ENCODE peak calls at places on chromosomes 3 and 15, in four cellular contexts. A is neuronal stem cell, H is cardiac muscle cell, R is adrenal gland. O is an unnamed sample.

GRCh38 chr15:73926191-73927002 is at the start of gene LOXL1:
- DNase-seq in A (peak; percentile 64), H (peak; percentile 93), R (peak; percentile 70), O (peak; percentile 63)

GRCh38 chr3:151008699-151009098 is 36.2 kb upstream of the CLRN1 start:
- DNase-seq in A (peak; percentile 18), R (no peak), H (peak; percentile 79), O (no peak)

GRCh38 chr15:74336061-74337005 is 31.1 kb downstream of the CYP11A1 start:
- DNase-seq in A (no peak), R (no peak), H (peak; percentile 35), O (no peak)

GRCh38 chr3:101454629-101455028 is 58.4 kb downstream of the SENP7 start:
- DNase-seq in A (no peak), H (no peak), R (no peak), O (no peak)

GRCh38 chr3:171371354-171371753 is 88.9 kb downstream of the TNIK start:
- DNase-seq in R (no peak), H (no peak), A (no peak), O (no peak)

GRCh38 chr3:29137601-29138000 is 143.3 kb upstream of the RBMS3 start:
- DNase-seq in A (no peak), H (no peak), R (no peak), O (no peak)

GRCh38 chr15:77180757-77181156 is 109.8 kb upstream of the TSPAN3 start:
- DNase-seq in R (no peak), A (no peak), H (peak; percentile 87), O (no peak)

GRCh38 chr3:169278092-169278491 is 385.4 kb downstream of the MECOM start:
- DNase-seq in A (no peak), H (peak; percentile 42), R (no peak), O (no peak)

GRCh38 chr15:66196565-66196964 is 57.0 kb downstream of the MEGF11 start:
- DNase-seq in H (no peak), R (no peak), A (no peak), O (no peak)

O was measured in transverse colon.